ENCODE peak calls at places on chromosomes 3 and 15, in seven cellular contexts. One of them, this sample, is unnamed.

GRCh38 chr3:31960793-31961431 is 20.1 kb downstream of the OSBPL10 start:
- DNase-seq in esophagus muscularis mucosa: peak; percentile 82
- DNase-seq in sigmoid colon: no peak
- DNase-seq in GM12892: no peak
- DNase-seq in HepG2: peak; percentile 82
- DNase-seq in GM12891: no peak
- DNase-seq in breast epithelium: no peak
- DNase-seq in this sample: no peak

GRCh38 chr3:86793786-86794185 is 197.2 kb downstream of the VGLL3 start:
- DNase-seq in esophagus muscularis mucosa: no peak
- DNase-seq in sigmoid colon: no peak
- DNase-seq in GM12892: no peak
- DNase-seq in HepG2: peak; percentile 3
- DNase-seq in GM12891: no peak
- DNase-seq in breast epithelium: no peak
- DNase-seq in this sample: no peak

GRCh38 chr15:75884041-75884440 is 19.6 kb upstream of the FBXO22 start:
- DNase-seq in esophagus muscularis mucosa: no peak
- DNase-seq in sigmoid colon: no peak
- DNase-seq in GM12892: no peak
- DNase-seq in HepG2: no peak
- DNase-seq in GM12891: no peak
- DNase-seq in breast epithelium: no peak
- DNase-seq in this sample: no peak

GRCh38 chr15:57479005-57479404 is 102.7 kb downstream of the CGNL1 start:
- DNase-seq in esophagus muscularis mucosa: no peak
- DNase-seq in sigmoid colon: no peak
- DNase-seq in GM12892: no peak
- DNase-seq in HepG2: no peak
- DNase-seq in GM12891: no peak
- DNase-seq in breast epithelium: no peak
- DNase-seq in this sample: no peak

GRCh38 chr3:12934431-12934830 is 93.1 kb upstream of the RPL32 start:
- DNase-seq in esophagus muscularis mucosa: no peak
- DNase-seq in sigmoid colon: peak; percentile 89
- DNase-seq in GM12892: no peak
- DNase-seq in HepG2: no peak
- DNase-seq in GM12891: no peak
- DNase-seq in breast epithelium: peak; percentile 71
- DNase-seq in this sample: peak; percentile 36

GRCh38 chr3:16516695-16517481 is 3.4 kb upstream of the RFTN1 start:
- DNase-seq in esophagus muscularis mucosa: no peak
- DNase-seq in sigmoid colon: no peak
- DNase-seq in GM12892: no peak
- DNase-seq in HepG2: peak; percentile 33
- DNase-seq in GM12891: no peak
- DNase-seq in breast epithelium: no peak
- DNase-seq in this sample: no peak

GRCh38 chr3:128311441-128311844 is 155.2 kb downstream of the DNAJB8 start:
- DNase-seq in esophagus muscularis mucosa: no peak
- DNase-seq in sigmoid colon: no peak
- DNase-seq in GM12892: no peak
- DNase-seq in HepG2: no peak
- DNase-seq in GM12891: no peak
- DNase-seq in breast epithelium: no peak
- DNase-seq in this sample: no peak

GRCh38 chr15:80744826-80745225 is 34.3 kb upstream of the CEMIP start:
- DNase-seq in esophagus muscularis mucosa: no peak
- DNase-seq in sigmoid colon: no peak
- DNase-seq in GM12892: no peak
- DNase-seq in HepG2: no peak
- DNase-seq in GM12891: no peak
- DNase-seq in breast epithelium: no peak
- DNase-seq in this sample: no peak

GRCh38 chr3:89164774-89165173 is 57.4 kb downstream of the EPHA3 start:
- DNase-seq in esophagus muscularis mucosa: no peak
- DNase-seq in sigmoid colon: no peak
- DNase-seq in GM12892: no peak
- DNase-seq in HepG2: no peak
- DNase-seq in GM12891: no peak
- DNase-seq in breast epithelium: no peak
- DNase-seq in this sample: no peak

GRCh38 chr3:45693941-45694521 is 4.8 kb downstream of the SACM1L start:
- DNase-seq in esophagus muscularis mucosa: no peak
- DNase-seq in sigmoid colon: no peak
- DNase-seq in GM12892: no peak
- DNase-seq in HepG2: no peak
- DNase-seq in GM12891: no peak
- DNase-seq in breast epithelium: no peak
- DNase-seq in this sample: no peak

GRCh38 chr15:69421498-69421897 is 7.3 kb downstream of the KIF23 start:
- DNase-seq in esophagus muscularis mucosa: no peak
- DNase-seq in sigmoid colon: no peak
- DNase-seq in GM12892: no peak
- DNase-seq in HepG2: no peak
- DNase-seq in GM12891: no peak
- DNase-seq in breast epithelium: no peak
- DNase-seq in this sample: no peak

GRCh38 chr15:58064119-58065010 is 1.1 kb downstream of the ALDH1A2 start:
- DNase-seq in esophagus muscularis mucosa: no peak
- DNase-seq in sigmoid colon: no peak
- DNase-seq in GM12892: no peak
- DNase-seq in HepG2: no peak
- DNase-seq in GM12891: no peak
- DNase-seq in breast epithelium: no peak
- DNase-seq in this sample: no peak

GRCh38 chr15:36448418-36448817 is 131.0 kb upstream of the CDIN1 start:
- DNase-seq in esophagus muscularis mucosa: no peak
- DNase-seq in sigmoid colon: no peak
- DNase-seq in GM12892: no peak
- DNase-seq in HepG2: no peak
- DNase-seq in GM12891: no peak
- DNase-seq in breast epithelium: no peak
- DNase-seq in this sample: no peak

GRCh38 chr15:49906976-49907375 is 212.1 kb downstream of the ATP8B4 start:
- DNase-seq in esophagus muscularis mucosa: no peak
- DNase-seq in sigmoid colon: no peak
- DNase-seq in GM12892: no peak
- DNase-seq in HepG2: no peak
- DNase-seq in GM12891: no peak
- DNase-seq in breast epithelium: no peak
- DNase-seq in this sample: no peak

GRCh38 chr3:14520967-14521366 is 19.2 kb downstream of the GRIP2 start:
- DNase-seq in esophagus muscularis mucosa: no peak
- DNase-seq in sigmoid colon: peak; percentile 49
- DNase-seq in GM12892: no peak
- DNase-seq in HepG2: no peak
- DNase-seq in GM12891: no peak
- DNase-seq in breast epithelium: peak; percentile 7
- DNase-seq in this sample: no peak
- TF ChIP-seq POLR2AphosphoS5 in esophagus muscularis mucosa: no peak
- TF ChIP-seq POLR2AphosphoS5 in sigmoid colon: no peak
- TF ChIP-seq POLR2AphosphoS5 in GM12892: no peak
- TF ChIP-seq POLR2AphosphoS5 in HepG2: no peak
- TF ChIP-seq POLR2AphosphoS5 in GM12891: no peak
- TF ChIP-seq POLR2AphosphoS5 in breast epithelium: no peak
- TF ChIP-seq POLR2AphosphoS5 in this sample: no peak

GRCh38 chr3:151852074-151852811 is 21.2 kb upstream of the SUCNR1 start:
- DNase-seq in esophagus muscularis mucosa: no peak
- DNase-seq in sigmoid colon: no peak
- DNase-seq in GM12892: no peak
- DNase-seq in HepG2: no peak
- DNase-seq in GM12891: no peak
- DNase-seq in breast epithelium: no peak
- DNase-seq in this sample: no peak
- TF ChIP-seq POLR2AphosphoS5 in esophagus muscularis mucosa: no peak
- TF ChIP-seq POLR2AphosphoS5 in sigmoid colon: no peak
- TF ChIP-seq POLR2AphosphoS5 in GM12892: no peak
- TF ChIP-seq POLR2AphosphoS5 in HepG2: no peak
- TF ChIP-seq POLR2AphosphoS5 in GM12891: no peak
- TF ChIP-seq POLR2AphosphoS5 in breast epithelium: no peak
- TF ChIP-seq POLR2AphosphoS5 in this sample: no peak

GRCh38 chr15:101009176-101009575 is 90.0 kb downstream of the LRRK1 start:
- DNase-seq in esophagus muscularis mucosa: no peak
- DNase-seq in sigmoid colon: peak; percentile 29
- DNase-seq in GM12892: no peak
- DNase-seq in HepG2: no peak
- DNase-seq in GM12891: no peak
- DNase-seq in breast epithelium: no peak
- DNase-seq in this sample: no peak

GRCh38 chr15:101006931-101007687 is 88.0 kb downstream of the LRRK1 start:
- DNase-seq in esophagus muscularis mucosa: peak; percentile 95
- DNase-seq in sigmoid colon: peak; percentile 91
- DNase-seq in GM12892: peak; percentile 59
- DNase-seq in HepG2: peak; percentile 68
- DNase-seq in GM12891: peak; percentile 49
- DNase-seq in breast epithelium: peak; percentile 78
- DNase-seq in this sample: peak; percentile 79

GRCh38 chr15:101011582-101011981 is 92.4 kb downstream of the LRRK1 start:
- DNase-seq in esophagus muscularis mucosa: no peak
- DNase-seq in sigmoid colon: no peak
- DNase-seq in GM12892: no peak
- DNase-seq in HepG2: no peak
- DNase-seq in GM12891: no peak
- DNase-seq in breast epithelium: no peak
- DNase-seq in this sample: no peak

GRCh38 chr15:101010781-101011180 is 91.6 kb downstream of the LRRK1 start:
- DNase-seq in esophagus muscularis mucosa: peak; percentile 66
- DNase-seq in sigmoid colon: peak; percentile 34
- DNase-seq in GM12892: no peak
- DNase-seq in HepG2: no peak
- DNase-seq in GM12891: no peak
- DNase-seq in breast epithelium: no peak
- DNase-seq in this sample: no peak

DNA sequence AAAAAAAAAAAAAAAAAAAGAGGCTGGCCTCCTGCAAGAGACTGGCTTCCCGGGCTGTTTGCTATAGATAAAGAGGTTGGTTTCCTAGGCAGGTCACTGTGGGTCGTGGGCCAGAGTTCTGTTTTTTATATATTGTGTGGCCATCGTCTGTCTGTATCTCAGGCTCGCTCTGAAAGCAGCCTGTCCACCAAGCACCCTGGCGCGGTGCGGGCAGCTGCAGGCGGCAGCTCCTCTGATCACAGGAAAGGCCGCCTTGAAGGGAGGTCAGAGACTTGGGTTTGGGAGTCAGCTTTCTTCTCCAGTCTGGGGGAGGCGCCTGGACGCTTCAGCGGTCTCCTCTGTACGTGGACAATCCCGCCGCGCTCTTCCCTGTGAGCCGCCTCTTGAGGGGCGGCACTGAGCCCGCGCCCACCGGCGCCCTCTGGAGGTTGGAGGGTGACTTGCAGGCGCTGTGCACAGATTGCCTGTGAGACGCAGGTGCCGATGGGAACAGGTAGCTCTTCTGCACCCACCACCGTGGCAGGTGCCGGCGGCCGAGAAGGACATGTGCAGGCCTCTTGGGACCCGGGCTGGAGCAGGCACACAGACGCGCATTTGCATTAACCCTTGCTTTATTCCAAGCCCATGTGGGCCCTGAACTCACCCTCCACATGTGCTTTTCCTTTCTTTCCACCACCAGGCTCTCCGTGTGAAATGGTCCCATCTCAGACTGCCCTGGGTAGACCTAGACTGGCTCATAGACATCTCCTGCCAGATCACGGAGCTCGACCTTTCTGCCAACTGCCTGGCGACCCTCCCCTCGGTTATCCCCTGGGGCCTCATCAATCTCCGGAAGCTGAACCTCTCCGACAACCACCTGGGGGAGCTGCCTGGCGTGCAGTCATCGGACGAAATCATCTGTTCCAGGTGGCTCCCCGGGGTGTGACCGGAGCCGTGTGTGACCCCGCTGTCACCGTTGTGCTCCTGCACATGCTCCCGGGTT is 89.3 kb downstream of the LRRK1 start:
- DNase-seq in esophagus muscularis mucosa: no peak
- DNase-seq in sigmoid colon: peak; percentile 88
- DNase-seq in GM12892: peak; percentile 83
- DNase-seq in HepG2: peak; percentile 64
- DNase-seq in GM12891: peak; percentile 85
- DNase-seq in breast epithelium: peak; percentile 89
- DNase-seq in this sample: peak; percentile 91
- TF ChIP-seq POLR2AphosphoS5 in esophagus muscularis mucosa: no peak
- TF ChIP-seq POLR2AphosphoS5 in sigmoid colon: no peak
- TF ChIP-seq POLR2AphosphoS5 in GM12892: no peak
- TF ChIP-seq POLR2AphosphoS5 in HepG2: peak; percentile 45
- TF ChIP-seq POLR2AphosphoS5 in GM12891: no peak
- TF ChIP-seq POLR2AphosphoS5 in breast epithelium: peak; percentile 11
- TF ChIP-seq POLR2AphosphoS5 in this sample: no peak

GRCh38 chr15:93031103-93031464 is 57.9 kb downstream of the RGMA start:
- DNase-seq in esophagus muscularis mucosa: no peak
- DNase-seq in sigmoid colon: peak; percentile 71
- DNase-seq in GM12892: no peak
- DNase-seq in HepG2: no peak
- DNase-seq in GM12891: no peak
- DNase-seq in breast epithelium: peak; percentile 49
- DNase-seq in this sample: peak; percentile 23

GRCh38 chr15:93028632-93029612 is 60.1 kb downstream of the RGMA start:
- DNase-seq in esophagus muscularis mucosa: peak; percentile 96
- DNase-seq in sigmoid colon: peak; percentile 95
- DNase-seq in GM12892: no peak
- DNase-seq in HepG2: no peak
- DNase-seq in GM12891: no peak
- DNase-seq in breast epithelium: no peak
- DNase-seq in this sample: peak; percentile 88

GRCh38 chr15:93028111-93028631 is 60.8 kb downstream of the RGMA start:
- DNase-seq in esophagus muscularis mucosa: no peak
- DNase-seq in sigmoid colon: peak; percentile 68
- DNase-seq in GM12892: no peak
- DNase-seq in HepG2: no peak
- DNase-seq in GM12891: no peak
- DNase-seq in breast epithelium: no peak
- DNase-seq in this sample: no peak

GRCh38 chr15:93029613-93030429 is 59.2 kb downstream of the RGMA start:
- DNase-seq in esophagus muscularis mucosa: no peak
- DNase-seq in sigmoid colon: peak; percentile 68
- DNase-seq in GM12892: no peak
- DNase-seq in HepG2: no peak
- DNase-seq in GM12891: no peak
- DNase-seq in breast epithelium: peak; percentile 47
- DNase-seq in this sample: no peak

DNA sequence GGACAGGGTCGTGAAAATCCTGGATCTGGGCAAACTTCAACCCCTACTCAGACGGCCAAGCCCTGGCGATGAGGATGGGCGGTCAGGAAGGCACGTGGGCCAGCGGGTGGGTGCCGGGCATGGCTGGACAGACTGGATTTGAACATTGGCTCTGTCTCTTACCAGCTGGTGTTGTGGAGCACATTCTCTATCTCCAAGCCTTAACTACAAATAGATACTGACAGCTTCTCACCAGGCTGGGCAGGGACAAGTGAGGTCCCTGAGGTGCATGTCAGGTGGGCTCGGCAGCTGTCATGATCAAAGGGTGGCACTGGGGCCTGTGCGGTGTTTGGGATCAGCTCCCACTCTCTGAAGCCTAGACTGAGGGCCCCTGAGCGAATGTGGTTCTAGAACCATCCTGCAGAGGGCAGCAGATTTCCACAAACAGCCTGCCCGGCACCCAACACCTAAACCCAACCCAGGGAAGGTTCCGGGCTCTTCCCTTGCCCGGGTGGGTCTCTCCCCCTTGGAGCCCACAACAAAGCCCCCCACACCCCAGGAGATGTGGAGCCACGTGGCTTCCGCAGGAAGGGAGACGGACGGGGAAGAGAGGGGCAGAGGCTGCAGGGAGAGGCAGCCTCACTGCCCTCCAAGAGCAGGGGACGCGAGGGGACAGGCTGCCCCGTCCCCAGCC is 58.4 kb downstream of the RGMA start:
- DNase-seq in esophagus muscularis mucosa: no peak
- DNase-seq in sigmoid colon: peak; percentile 90
- DNase-seq in GM12892: peak; percentile 80
- DNase-seq in HepG2: peak; percentile 50
- DNase-seq in GM12891: peak; percentile 81
- DNase-seq in breast epithelium: peak; percentile 75
- DNase-seq in this sample: peak; percentile 77
- TF ChIP-seq POLR2AphosphoS5 in esophagus muscularis mucosa: no peak
- TF ChIP-seq POLR2AphosphoS5 in sigmoid colon: no peak
- TF ChIP-seq POLR2AphosphoS5 in GM12892: no peak
- TF ChIP-seq POLR2AphosphoS5 in HepG2: no peak
- TF ChIP-seq POLR2AphosphoS5 in GM12891: no peak
- TF ChIP-seq POLR2AphosphoS5 in breast epithelium: peak; percentile 11
- TF ChIP-seq POLR2AphosphoS5 in this sample: no peak